ENCODE peak calls at places on chromosome 11, in four cellular contexts. J is B cell, V is breast epithelium, D is left lung. Q is an unnamed sample.

GRCh38 chr11:94511932-94512781 is at the start of gene C11orf97:
- DNase-seq in D (peak), V (no peak), J (peak), Q (peak)

GRCh38 chr11:67288198-67288451 is 978 bp upstream of the ANKRD13D start:
- DNase-seq in V (no peak), D (no peak), J (no peak), Q (no peak)

GRCh38 chr11:44766112-44766971 is 39.6 kb downstream of the TSPAN18 start:
- DNase-seq in V (no peak), J (no peak), D (no peak), Q (no peak)

GRCh38 chr11:14500181-14500651 is 605 bp upstream of the COPB1 start:
- DNase-seq in J (peak), D (peak), V (no peak), Q (peak)

GRCh38 chr11:404551-405264 is 10.1 kb downstream of the SIGIRR start:
- DNase-seq in J (no peak), V (no peak), D (peak), Q (no peak)

GRCh38 chr11:132231656-132232173 is 861.3 kb downstream of the NTM start:
- DNase-seq in J (no peak), D (no peak), V (no peak), Q (no peak)

GRCh38 chr11:9562716-9563115 is 10.8 kb upstream of the WEE1 start:
- DNase-seq in D (no peak), J (no peak), V (no peak), Q (no peak)

GRCh38 chr11:64996710-64997380 is at the start of gene BATF2:
- DNase-seq in J (peak), D (peak), V (peak), Q (peak)

GRCh38 chr11:122803306-122803705 is 35.0 kb upstream of the CRTAM start:
- DNase-seq in D (no peak), V (peak), J (no peak), Q (no peak)

GRCh38 chr11:6438979-6439571 is 1.7 kb downstream of the HPX start:
- DNase-seq in D (no peak), J (no peak), V (no peak), Q (no peak)

GRCh38 chr11:44858796-44859527 is 91.7 kb downstream of the TP53I11 start:
- DNase-seq in D (no peak), J (no peak), V (no peak), Q (no peak)

GRCh38 chr11:240315-240714 is 3.5 kb downstream of the PSMD13 start:
- DNase-seq in D (no peak), J (no peak), V (no peak), Q (no peak)

GRCh38 chr11:75474240-75474639 is 41.2 kb upstream of the KLHL35 start:
- DNase-seq in J (no peak), V (no peak), D (no peak), Q (no peak)

GRCh38 chr11:30155428-30155827 is 75.4 kb upstream of the FSHB start:
- DNase-seq in J (no peak), V (no peak), D (no peak), Q (no peak)

GRCh38 chr11:12888525-12889158 is 120.5 kb upstream of the RASSF10 start:
- DNase-seq in V (peak), D (peak), J (no peak), Q (peak)

GRCh38 chr11:44521148-44521547 is 44.3 kb upstream of the CD82 start:
- DNase-seq in D (no peak), J (no peak), V (no peak), Q (no peak)

GRCh38 chr11:99937330-99937729 is 749.8 kb upstream of the ARHGAP42 start:
- DNase-seq in J (no peak), D (no peak), V (no peak), Q (no peak)

GRCh38 chr11:8261921-8262551 is 1.6 kb downstream of the LMO1 start:
- DNase-seq in D (no peak), J (peak), V (no peak), Q (no peak)

GRCh38 chr11:8586184-8586583 is 7.8 kb downstream of the STK33 start:
- DNase-seq in V (no peak), J (no peak), D (no peak), Q (no peak)

GRCh38 chr11:33617672-33618362 is 82.8 kb downstream of the C11orf91 start:
- DNase-seq in V (no peak), D (no peak), J (no peak), Q (no peak)

GRCh38 chr11:16603890-16604783 is 134.3 kb upstream of the C11orf58 start:
- DNase-seq in V (no peak), D (peak), J (no peak), Q (peak)

GRCh38 chr11:64385953-64386704 is 27.2 kb downstream of the RPS6KA4 start:
- DNase-seq in D (no peak), J (no peak), V (peak), Q (no peak)

GRCh38 chr11:57476223-57476882 is 16.0 kb downstream of the RTN4RL2 start:
- DNase-seq in V (peak), J (no peak), D (no peak), Q (peak)

GRCh38 chr11:114163830-114164401 is 104.4 kb downstream of the ZBTB16 start:
- DNase-seq in V (peak), D (no peak), J (no peak), Q (no peak)

GRCh38 chr11:33703234-33703633 is 2.6 kb upstream of the C11orf91 start:
- DNase-seq in D (no peak), V (no peak), J (no peak), Q (no peak)

GRCh38 chr11:57150454-57150917 is 31.3 kb upstream of the LRRC55 start:
- DNase-seq in V (no peak), D (no peak), J (no peak), Q (no peak)

GRCh38 chr11:65013130-65013691 is 749 bp upstream of the ARL2 start:
- DNase-seq in V (peak), J (peak), D (peak), Q (peak)

GRCh38 chr11:695332-695605 is 247 bp upstream of the DEAF1 start:
- DNase-seq in D (no peak), J (no peak), V (no peak), Q (no peak)

GRCh38 chr11:74739546-74740270 is 8.5 kb upstream of the CHRDL2 start:
- DNase-seq in V (no peak), D (no peak), J (no peak), Q (peak)

GRCh38 chr11:61794579-61794978 is 1.9 kb downstream of the FEN1 start:
- DNase-seq in V (no peak), J (no peak), D (no peak), Q (no peak)

GRCh38 chr11:61793829-61794204 is 1.1 kb downstream of the FEN1 start:
- DNase-seq in D (no peak), J (no peak), V (no peak), Q (no peak)

GRCh38 chr11:61792310-61793083 is at the start of the genes FEN1 and TMEM258:
- DNase-seq in D (peak), V (peak), J (peak), Q (peak)

GRCh38 chr11:61793084-61793828 is 545 bp downstream of the FEN1 start:
- DNase-seq in V (no peak), J (no peak), D (no peak), Q (no peak)

DNA sequence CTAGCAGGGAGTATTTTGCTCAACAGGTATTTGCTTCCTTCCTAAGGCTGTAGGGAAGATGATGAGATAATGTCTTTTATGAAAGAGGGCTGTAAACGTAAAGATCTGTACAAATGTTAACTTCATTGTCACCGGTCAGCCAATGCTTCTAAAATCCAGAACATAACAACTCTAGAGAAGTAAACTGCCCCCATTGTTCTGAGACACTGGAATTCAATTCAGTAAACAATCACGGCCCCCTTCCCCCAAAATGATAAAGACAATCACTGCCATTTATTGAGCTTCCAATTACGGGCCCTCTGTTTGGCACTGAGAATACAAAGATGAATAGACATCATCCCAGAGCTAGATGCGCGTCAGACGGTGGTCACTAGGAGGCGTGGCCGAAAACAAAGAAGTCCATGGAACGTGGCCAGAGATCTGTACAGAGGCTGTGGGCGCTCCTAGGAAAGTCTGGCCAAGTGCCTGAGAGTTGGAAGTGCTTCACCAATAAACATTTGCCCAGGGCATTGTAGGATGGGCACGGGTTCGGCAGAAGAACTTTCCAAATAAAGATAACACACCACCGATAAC is 576 bp downstream of the TMEM258 start:
- DNase-seq in V (peak), J (no peak), D (peak), Q (no peak)
- TF ChIP-seq CTCF in V (no peak), J (no peak), D (no peak), Q (no peak)

DNA sequence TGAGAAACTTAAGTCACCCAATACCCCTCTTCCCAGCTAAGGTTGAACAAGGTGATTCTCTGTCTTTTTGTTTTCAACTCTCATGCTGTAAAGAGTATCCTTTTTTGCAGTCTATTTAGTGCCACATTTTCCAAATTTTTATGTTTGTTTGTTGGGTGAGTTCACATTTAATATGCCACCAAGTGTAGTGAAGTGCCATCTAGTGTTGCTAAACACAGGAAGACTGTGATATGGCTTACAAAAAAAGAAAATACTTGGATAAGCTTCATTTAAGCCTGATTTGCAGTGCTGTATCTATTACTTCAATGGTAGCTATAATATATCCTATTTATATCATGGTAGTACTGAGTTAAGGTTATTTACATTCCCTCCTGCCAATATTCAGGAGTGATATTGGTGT is 319.2 kb upstream of the CHORDC1 start:
- DNase-seq in V (no peak), D (no peak), J (no peak), Q (no peak)
- TF ChIP-seq CTCF in V (no peak), D (no peak), J (no peak), Q (no peak)

DNA sequence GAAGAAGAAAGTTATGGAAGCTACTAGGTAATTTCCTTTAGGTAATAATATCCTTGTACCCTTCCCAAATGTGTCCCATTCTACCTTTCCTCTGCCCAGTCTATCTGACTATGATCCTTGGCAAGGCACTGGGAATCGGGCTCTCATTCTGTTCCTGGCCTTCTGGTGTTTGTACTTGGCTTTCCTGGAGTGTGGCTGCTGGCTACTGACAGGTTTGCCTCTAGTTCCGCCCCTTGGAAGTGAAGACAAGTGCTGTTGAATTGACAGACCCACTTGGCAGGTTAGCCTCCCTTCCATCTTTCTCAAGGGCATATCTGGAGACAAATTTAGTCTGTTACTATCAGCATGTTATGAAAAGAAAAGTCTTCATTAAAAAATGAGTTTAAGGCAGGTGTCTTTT is 287.2 kb upstream of the PDGFD start:
- DNase-seq in D (no peak), V (no peak), J (no peak), Q (no peak)
- TF ChIP-seq CTCF in D (no peak), V (no peak), J (no peak), Q (no peak)

GRCh38 chr11:36281850-36282249 is 7.4 kb downstream of the COMMD9 start:
- DNase-seq in D (no peak), J (no peak), V (no peak), Q (no peak)
- TF ChIP-seq CTCF in D (no peak), J (no peak), V (no peak), Q (no peak)

GRCh38 chr11:107598225-107599139 is 7.5 kb downstream of the ELMOD1 start:
- DNase-seq in V (no peak), D (no peak), J (no peak), Q (peak)
- TF ChIP-seq CTCF in V (no peak), D (peak), J (peak), Q (peak)